ENCODE peak calls at places on chromosomes 16 and 17, in six cellular contexts. H, P, R, V, M and N are unnamed samples.

GRCh38 chr16:83561876-83562275 is 245.9 kb upstream of the HSBP1 start:
- DNase-seq in P (no peak), M (no peak), V (peak), R (no peak), H (no peak), N (peak)

GRCh38 chr17:46837521-46837920 is 13.9 kb upstream of the WNT9B start:
- DNase-seq in V (no peak), M (no peak), H (no peak), P (no peak), R (no peak), N (no peak)

GRCh38 chr16:60123387-60124023 is 1389.4 kb upstream of the GOT2 start:
- DNase-seq in H (no peak), R (no peak), V (no peak), M (no peak), P (peak), N (no peak)

GRCh38 chr16:57858635-57859034 is 56.3 kb upstream of the KIFC3 start:
- DNase-seq in R (no peak), V (no peak), M (no peak), P (no peak), H (no peak), N (no peak)

GRCh38 chr17:16352303-16352837 is 899 bp downstream of the CENPV start:
- DNase-seq in P (peak), H (no peak), V (peak), M (no peak), R (peak), N (peak)

GRCh38 chr16:20364051-20364450 is 11.5 kb upstream of the UMOD start:
- DNase-seq in V (no peak), P (no peak), H (no peak), R (no peak), M (no peak), N (no peak)

GRCh38 chr17:75155191-75155601 is 884 bp upstream of the JPT1 start:
- DNase-seq in V (no peak), P (no peak), M (no peak), R (no peak), H (no peak), N (no peak)

GRCh38 chr16:68064791-68065365 is 20.3 kb upstream of the NFATC3 start:
- DNase-seq in M (peak), V (peak), R (peak), H (peak), P (peak), N (peak)

GRCh38 chr17:21376835-21377690 is 906 bp downstream of the KCNJ12 start:
- DNase-seq in R (peak), H (no peak), M (no peak), P (no peak), V (peak), N (peak)

GRCh38 chr17:62765351-62765750 is 42.8 kb downstream of the MARCHF10 start:
- DNase-seq in M (no peak), P (no peak), R (no peak), V (no peak), H (no peak), N (no peak)

GRCh38 chr16:81717662-81718189 is 61.4 kb upstream of the PLCG2 start:
- DNase-seq in R (no peak), P (no peak), M (no peak), H (no peak), V (no peak), N (no peak)

GRCh38 chr17:77696151-77696719 is 262.3 kb upstream of the TNRC6C start:
- DNase-seq in R (no peak), M (no peak), H (no peak), V (no peak), P (no peak), N (no peak)

GRCh38 chr17:40095944-40096791 is 4.2 kb downstream of the NR1D1 start:
- DNase-seq in P (peak), M (no peak), H (no peak), V (no peak), R (no peak), N (peak)

GRCh38 chr17:78879679-78880186 is 23.3 kb downstream of the CEP295NL start:
- DNase-seq in H (no peak), V (peak), P (no peak), R (peak), M (peak), N (peak)

GRCh38 chr17:28227278-28228108 is 91.5 kb upstream of the TMEM97 start:
- DNase-seq in V (peak), M (no peak), P (peak), H (peak), R (peak), N (peak)

GRCh38 chr16:56488035-56488434 is 31.8 kb downstream of the BBS2 start:
- DNase-seq in V (no peak), R (no peak), M (no peak), P (no peak), H (no peak), N (no peak)

GRCh38 chr17:48792033-48792798 is 24.8 kb downstream of the TTLL6 start:
- DNase-seq in V (no peak), R (no peak), H (no peak), M (no peak), P (no peak), N (no peak)

GRCh38 chr16:72609933-72610332 is 438.0 kb upstream of the PMFBP1 start:
- DNase-seq in V (no peak), H (no peak), M (no peak), R (no peak), P (no peak), N (no peak)

GRCh38 chr16:51648521-51648920 is 497.5 kb upstream of the SALL1 start:
- DNase-seq in R (no peak), H (no peak), V (no peak), M (no peak), P (no peak), N (peak)

GRCh38 chr17:49995055-49995738 is at the start of gene DLX3:
- DNase-seq in R (peak), H (no peak), V (peak), M (peak), P (no peak), N (peak)

GRCh38 chr16:74123195-74123594 is 173.4 kb upstream of the PSMD7 start:
- DNase-seq in V (no peak), P (no peak), H (no peak), M (no peak), R (no peak), N (no peak)

GRCh38 chr16:77637939-77638338 is 84.4 kb upstream of the NUDT7 start:
- DNase-seq in H (no peak), P (no peak), V (no peak), M (no peak), R (no peak), N (no peak)

GRCh38 chr17:58513913-58514794 is at the start of gene MTMR4:
- DNase-seq in P (peak), R (peak), V (peak), M (no peak), H (peak), N (peak)

GRCh38 chr16:2466667-2467300 is 4.3 kb upstream of the NTN3 start:
- DNase-seq in M (no peak), V (no peak), P (no peak), H (no peak), R (no peak), N (no peak)

GRCh38 chr16:55179858-55180585 is 144.0 kb upstream of the IRX6 start:
- DNase-seq in R (no peak), V (no peak), M (no peak), P (no peak), H (no peak), N (no peak)

GRCh38 chr17:30344283-30345088 is 10.6 kb upstream of the TMIGD1 start:
- DNase-seq in R (peak), H (no peak), V (peak), M (peak), P (no peak), N (peak)

GRCh38 chr17:47188266-47188665 is 829 bp downstream of the CDC27 start:
- DNase-seq in H (no peak), R (no peak), V (peak), M (no peak), P (peak), N (peak)

DNA sequence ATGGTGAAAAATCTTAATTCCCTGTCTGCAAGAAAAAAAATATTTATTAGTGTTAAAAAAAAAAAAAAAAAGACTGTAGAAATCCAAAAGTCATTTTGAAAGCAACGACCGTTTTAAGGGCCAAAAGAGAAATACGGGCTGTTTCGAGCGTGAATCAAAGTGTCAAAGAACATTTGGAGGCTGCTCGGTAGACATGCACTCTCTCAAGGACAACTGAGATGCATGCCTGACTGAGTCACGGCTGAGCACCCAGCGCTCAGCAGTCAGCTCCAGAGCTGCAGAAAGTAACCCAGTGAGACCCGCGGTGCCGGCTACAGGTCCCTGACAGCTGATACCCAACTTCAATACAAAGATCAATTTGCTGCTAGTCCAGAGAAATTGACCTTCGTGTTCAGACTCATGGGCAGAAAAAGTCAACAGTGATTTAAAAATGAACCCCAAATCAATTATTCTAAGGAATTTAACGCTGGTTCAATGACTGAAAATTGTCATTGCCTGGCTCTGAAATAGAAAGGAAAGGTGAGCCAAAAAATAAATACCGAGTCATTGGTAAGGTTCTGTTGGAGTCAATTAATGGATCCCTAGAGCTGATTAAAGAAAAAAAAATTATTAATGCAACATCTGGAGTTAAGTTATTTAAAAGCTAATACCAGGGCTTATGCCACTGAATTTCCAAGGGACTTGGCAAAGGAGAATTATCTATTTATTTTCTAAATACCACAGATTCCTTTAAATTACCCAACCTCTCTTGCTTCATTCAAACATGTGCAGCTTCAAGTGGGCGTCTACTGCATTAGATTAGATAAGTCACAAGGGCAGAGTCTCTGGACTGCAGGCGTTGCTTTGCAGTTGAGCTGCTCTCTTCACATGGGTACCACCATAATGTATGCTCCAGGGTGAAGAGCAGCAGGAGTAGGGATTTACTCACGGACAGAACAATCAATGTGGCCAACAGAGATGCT is 214.7 kb downstream of the STX8 start:
- DNase-seq in P (no peak), V (peak), H (no peak), M (peak), R (peak), N (peak)
- H3K4me3 ChIP-seq in P (no peak), V (peak), H (no peak), M (no peak), R (peak), N (no peak)

GRCh38 chr16:49739381-49739780 is 116.5 kb downstream of the ZNF423 start:
- DNase-seq in P (no peak), V (no peak), M (no peak), R (no peak), H (peak), N (no peak)
- TF ChIP-seq CTCF in P (no peak), V (no peak), M (no peak), R (no peak), H (peak), N (no peak)

DNA sequence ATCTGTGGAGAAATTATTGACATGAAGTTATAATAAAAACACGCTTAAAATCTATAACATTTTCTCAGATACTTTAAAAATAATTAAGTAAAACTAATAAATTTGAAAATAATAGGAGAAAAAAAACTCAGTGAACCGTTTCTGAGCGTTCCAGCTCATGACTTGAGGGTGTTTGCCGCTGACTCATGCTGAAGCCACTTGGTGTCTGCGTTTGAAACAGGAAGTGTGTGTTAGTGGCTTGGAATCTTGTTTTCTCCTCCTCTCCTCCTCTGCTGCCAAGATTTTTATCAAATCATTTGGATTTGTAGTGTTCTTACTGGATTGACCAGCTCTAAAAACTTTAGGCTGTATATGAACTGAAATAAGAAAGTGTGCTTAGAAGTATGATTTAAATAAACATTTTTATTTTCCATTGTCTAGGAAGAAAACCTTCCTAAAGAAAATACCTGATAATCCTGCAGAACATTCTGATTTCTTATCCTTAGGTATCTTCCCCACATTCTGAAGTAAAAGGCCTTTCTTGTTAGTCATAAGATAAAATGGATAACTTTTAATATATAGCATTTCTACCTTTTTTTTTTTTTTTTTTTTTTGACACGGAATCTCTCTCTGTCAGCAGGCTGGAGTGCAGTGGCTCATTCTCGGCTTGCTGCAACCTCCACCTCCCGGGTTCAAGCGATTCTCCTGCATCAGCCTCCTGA is 30.8 kb downstream of the USP10 start:
- DNase-seq in H (peak), V (peak), M (peak), R (no peak), P (peak), N (peak)
- H3K4me3 ChIP-seq in H (peak), V (peak), M (peak), R (no peak), P (peak), N (no peak)

GRCh38 chr16:69311533-69312388 is 611 bp downstream of the VPS4A start:
- DNase-seq in P (peak), H (no peak), R (no peak), M (no peak), V (peak), N (peak)
- TF ChIP-seq CTCF in P (no peak), H (no peak), R (no peak), M (no peak), V (no peak), N (peak)

GRCh38 chr17:66964930-66965800 is 658 bp downstream of the CACNG4 start:
- DNase-seq in P (peak), R (peak), M (no peak), H (no peak), V (no peak), N (no peak)
- H3K4me3 ChIP-seq in P (peak), R (peak), M (peak), H (no peak), V (no peak), N (peak)

DNA sequence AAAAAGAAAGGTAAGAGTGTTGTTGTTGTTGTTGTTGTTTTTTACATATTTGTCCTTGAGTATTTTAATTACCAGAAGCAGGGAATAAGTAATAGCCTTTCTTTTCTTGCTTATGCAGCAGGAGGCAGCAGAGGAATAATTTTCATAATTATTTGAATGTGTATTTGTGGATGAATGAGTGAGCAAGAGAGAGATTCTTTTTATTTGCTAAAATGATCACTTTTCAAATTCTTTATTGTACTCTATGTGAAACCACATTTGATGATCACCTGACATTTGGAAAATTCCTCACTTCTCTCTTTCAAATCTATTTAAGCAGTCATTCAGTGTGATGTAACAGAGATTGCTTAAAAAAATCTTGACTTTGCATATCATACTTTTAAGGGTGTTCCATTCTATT is 223.6 kb downstream of the BCAS3 start:
- DNase-seq in H (no peak), P (no peak), R (no peak), V (peak), M (no peak), N (peak)
- TF ChIP-seq CTCF in H (no peak), P (no peak), R (no peak), V (no peak), M (no peak), N (peak)

GRCh38 chr17:12730421-12730820 is 58.9 kb upstream of the ARHGAP44 start:
- DNase-seq in P (no peak), R (no peak), M (no peak), H (no peak), V (no peak), N (no peak)

GRCh38 chr17:12727076-12727750 is 61.5 kb downstream of the MYOCD start:
- DNase-seq in V (peak), P (no peak), R (no peak), H (no peak), M (no peak), N (no peak)

GRCh38 chr17:12727881-12728280 is 61.4 kb upstream of the ARHGAP44 start:
- DNase-seq in V (peak), P (no peak), M (no peak), H (no peak), R (no peak), N (peak)

GRCh38 chr17:12730931-12731521 is 58.3 kb upstream of the ARHGAP44 start:
- DNase-seq in P (no peak), V (peak), M (peak), R (no peak), H (peak), N (peak)

GRCh38 chr17:12729086-12729485 is 60.2 kb upstream of the ARHGAP44 start:
- DNase-seq in R (no peak), V (no peak), M (no peak), H (no peak), P (no peak), N (peak)
- H3K4me3 ChIP-seq in R (no peak), V (no peak), M (no peak), H (no peak), P (no peak), N (no peak)